ENCODE peak calls at places on chromosomes 2 and 18, in four cellular contexts. H is pancreas, Y is BJ, J is cardiac fibroblast. O is an unnamed sample.

GRCh38 chr2:241739177-241739576 is 4.7 kb downstream of the D2HGDH start:
- DNase-seq in Y (no peak), H (no peak), J (no peak), O (no peak)

GRCh38 chr2:102313025-102313424 is 1.7 kb downstream of the IL1RL1 start:
- DNase-seq in H (no peak), J (peak), Y (no peak), O (peak)

GRCh38 chr2:241659150-241659739 is 21.8 kb downstream of the ATG4B start:
- DNase-seq in J (peak), Y (no peak), H (peak), O (peak)

GRCh38 chr2:28382755-28383154 is 9.9 kb upstream of the FOSL2 start:
- DNase-seq in J (no peak), Y (no peak), H (no peak), O (no peak)

GRCh38 chr2:64212346-64212745 is 68.1 kb upstream of the PELI1 start:
- DNase-seq in H (no peak), Y (no peak), J (peak), O (peak)

GRCh38 chr2:124804014-124804940 is 779.2 kb downstream of the CNTNAP5 start:
- DNase-seq in H (no peak), Y (no peak), J (peak), O (peak)

GRCh38 chr18:34729264-34729663 is 19.2 kb downstream of the DTNA start:
- DNase-seq in Y (no peak), J (peak), H (no peak), O (peak)

GRCh38 chr2:67394734-67395133 is 2.4 kb upstream of the ETAA1 start:
- DNase-seq in H (no peak), J (peak), Y (no peak), O (peak)

GRCh38 chr2:586518-587370 is 90.5 kb downstream of the TMEM18 start:
- DNase-seq in J (no peak), H (no peak), Y (no peak), O (no peak)

GRCh38 chr18:59021500-59021899 is 118.2 kb upstream of the SEC11C start:
- DNase-seq in H (no peak), Y (no peak), J (no peak), O (no peak)

GRCh38 chr2:222706616-222707015 is 35.2 kb downstream of the MOGAT1 start:
- DNase-seq in J (no peak), H (no peak), Y (no peak), O (no peak)

GRCh38 chr2:11875481-11875880 is 129.0 kb downstream of the LPIN1 start:
- DNase-seq in H (no peak), Y (no peak), J (no peak), O (no peak)

GRCh38 chr18:5144629-5145028 is 52.4 kb downstream of the AKAIN1 start:
- DNase-seq in J (peak), Y (no peak), H (no peak), O (no peak)

GRCh38 chr2:239806276-239806675 is 218.9 kb downstream of the NDUFA10 start:
- DNase-seq in Y (no peak), H (no peak), J (no peak), O (no peak)

GRCh38 chr2:156065912-156066311 is 266.6 kb downstream of the NR4A2 start:
- DNase-seq in Y (no peak), J (no peak), H (peak), O (no peak)

GRCh38 chr2:144414324-144414845 is 105.5 kb downstream of the ZEB2 start:
- DNase-seq in Y (peak), H (no peak), J (peak), O (peak)

GRCh38 chr18:52402814-52403213 is 62.8 kb downstream of the DCC start:
- DNase-seq in J (no peak), Y (no peak), H (no peak), O (no peak)

GRCh38 chr2:141767051-141767450 is 363.8 kb downstream of the LRP1B start:
- DNase-seq in J (peak), Y (peak), H (no peak), O (peak)

GRCh38 chr2:206784559-206785353 is 19.4 kb downstream of the FASTKD2 start:
- DNase-seq in H (no peak), Y (no peak), J (no peak), O (no peak)

O was measured in mesenchymal stem cell.